ENCODE peak calls at places on chromosomes 4 and X, in five cellular contexts. One of them, this sample, is unnamed.
A peak's percentile ranks its signal among the peaks of the same experiment; 100 is the strongest.

GRCh38 chr4:40185830-40186664 is 10.8 kb upstream of the RHOH start:
- DNase-seq in neural progenitor cell: no peak
- DNase-seq in heart left ventricle: no peak
- DNase-seq in cardiac muscle cell: no peak
- DNase-seq in mammary epithelial cell: no peak
- DNase-seq in this sample: no peak

GRCh38 chr4:92303621-92304027 is at the start of gene GRID2:
- DNase-seq in neural progenitor cell: peak; percentile 75
- DNase-seq in heart left ventricle: peak; percentile 47
- DNase-seq in cardiac muscle cell: peak; percentile 62
- DNase-seq in mammary epithelial cell: peak; percentile 1
- DNase-seq in this sample: no peak

GRCh38 chr4:161419822-161420221 is 744.0 kb downstream of the FSTL5 start:
- DNase-seq in neural progenitor cell: peak; percentile 34
- DNase-seq in heart left ventricle: no peak
- DNase-seq in cardiac muscle cell: no peak
- DNase-seq in mammary epithelial cell: no peak
- DNase-seq in this sample: no peak

GRCh38 chr4:87051121-87051713 is 116.4 kb downstream of the AFF1 start:
- DNase-seq in neural progenitor cell: no peak
- DNase-seq in heart left ventricle: no peak
- DNase-seq in cardiac muscle cell: no peak
- DNase-seq in mammary epithelial cell: no peak
- DNase-seq in this sample: no peak

GRCh38 chrX:107738272-107738671 is 37.3 kb downstream of the TSC22D3 start:
- DNase-seq in neural progenitor cell: no peak
- DNase-seq in heart left ventricle: peak; percentile 66
- DNase-seq in cardiac muscle cell: no peak
- DNase-seq in mammary epithelial cell: no peak
- DNase-seq in this sample: no peak

GRCh38 chr4:10184051-10184450 is 67.5 kb upstream of the WDR1 start:
- DNase-seq in neural progenitor cell: no peak
- DNase-seq in heart left ventricle: no peak
- DNase-seq in cardiac muscle cell: no peak
- DNase-seq in mammary epithelial cell: no peak
- DNase-seq in this sample: no peak

GRCh38 chr4:47816748-47817147 is 21.1 kb downstream of the CORIN start:
- DNase-seq in neural progenitor cell: no peak
- DNase-seq in heart left ventricle: no peak
- DNase-seq in cardiac muscle cell: no peak
- DNase-seq in mammary epithelial cell: no peak
- DNase-seq in this sample: no peak

GRCh38 chrX:29434939-29435338 is 780.4 kb upstream of the MAGEB2 start:
- DNase-seq in neural progenitor cell: no peak
- DNase-seq in heart left ventricle: no peak
- DNase-seq in cardiac muscle cell: no peak
- DNase-seq in mammary epithelial cell: no peak
- DNase-seq in this sample: no peak

GRCh38 chrX:111467896-111468295 is 43.5 kb upstream of the SERTM2 start:
- DNase-seq in neural progenitor cell: no peak
- DNase-seq in heart left ventricle: peak; percentile 27
- DNase-seq in cardiac muscle cell: peak; percentile 52
- DNase-seq in mammary epithelial cell: no peak
- DNase-seq in this sample: no peak

GRCh38 chr4:67103001-67103737 is 442.1 kb downstream of the CENPC start:
- DNase-seq in neural progenitor cell: peak; percentile 5
- DNase-seq in heart left ventricle: no peak
- DNase-seq in cardiac muscle cell: no peak
- DNase-seq in mammary epithelial cell: no peak
- DNase-seq in this sample: no peak

GRCh38 chr4:17385403-17385802 is 126.5 kb downstream of the QDPR start:
- DNase-seq in neural progenitor cell: no peak
- DNase-seq in heart left ventricle: no peak
- DNase-seq in cardiac muscle cell: peak; percentile 1
- DNase-seq in mammary epithelial cell: peak; percentile 9
- DNase-seq in this sample: no peak

GRCh38 chr4:133776961-133777360 is 424.6 kb downstream of the PABPC4L start:
- DNase-seq in neural progenitor cell: no peak
- DNase-seq in heart left ventricle: no peak
- DNase-seq in cardiac muscle cell: no peak
- DNase-seq in mammary epithelial cell: no peak
- DNase-seq in this sample: no peak

GRCh38 chr4:128630881-128631280 is 178.6 kb upstream of the JADE1 start:
- DNase-seq in neural progenitor cell: no peak
- DNase-seq in heart left ventricle: no peak
- DNase-seq in cardiac muscle cell: no peak
- DNase-seq in mammary epithelial cell: no peak
- DNase-seq in this sample: no peak

GRCh38 chrX:17405225-17405969 is 30.4 kb downstream of the NHS start:
- DNase-seq in neural progenitor cell: no peak
- DNase-seq in heart left ventricle: no peak
- DNase-seq in cardiac muscle cell: no peak
- DNase-seq in mammary epithelial cell: peak; percentile 96
- DNase-seq in this sample: no peak

GRCh38 chr4:107665001-107665400 is 55.0 kb downstream of the PAPSS1 start:
- DNase-seq in neural progenitor cell: no peak
- DNase-seq in heart left ventricle: no peak
- DNase-seq in cardiac muscle cell: no peak
- DNase-seq in mammary epithelial cell: no peak
- DNase-seq in this sample: no peak

GRCh38 chr4:14915018-14915417 is 87.3 kb upstream of the CPEB2 start:
- DNase-seq in neural progenitor cell: no peak
- DNase-seq in heart left ventricle: no peak
- DNase-seq in cardiac muscle cell: no peak
- DNase-seq in mammary epithelial cell: no peak
- DNase-seq in this sample: no peak

GRCh38 chr4:19993222-19993621 is 258.5 kb upstream of the SLIT2 start:
- DNase-seq in neural progenitor cell: no peak
- DNase-seq in heart left ventricle: no peak
- DNase-seq in cardiac muscle cell: no peak
- DNase-seq in mammary epithelial cell: no peak
- DNase-seq in this sample: no peak

GRCh38 chrX:152893631-152894610 is 3.9 kb upstream of the ZNF185 start:
- DNase-seq in neural progenitor cell: no peak
- DNase-seq in heart left ventricle: no peak
- DNase-seq in cardiac muscle cell: no peak
- DNase-seq in mammary epithelial cell: no peak
- DNase-seq in this sample: no peak

GRCh38 chrX:3938587-3938986 is 225.1 kb upstream of the PRKX start:
- DNase-seq in neural progenitor cell: no peak
- DNase-seq in heart left ventricle: no peak
- DNase-seq in cardiac muscle cell: no peak
- DNase-seq in mammary epithelial cell: no peak
- DNase-seq in this sample: no peak
- H3K27ac ChIP-seq in neural progenitor cell: no peak overlapping the region
- H3K27ac ChIP-seq in heart left ventricle: no peak overlapping the region
- H3K27ac ChIP-seq in cardiac muscle cell: no peak overlapping the region
- H3K27ac ChIP-seq in mammary epithelial cell: no peak overlapping the region
- H3K27ac ChIP-seq in this sample: no peak overlapping the region

GRCh38 chr4:2482192-2482591 is 13.3 kb downstream of the RNF4 start:
- DNase-seq in neural progenitor cell: no peak
- DNase-seq in heart left ventricle: no peak
- DNase-seq in cardiac muscle cell: no peak
- DNase-seq in mammary epithelial cell: no peak
- DNase-seq in this sample: no peak
- H3K4me3 ChIP-seq in neural progenitor cell: no peak overlapping the region
- H3K4me3 ChIP-seq in heart left ventricle: no peak overlapping the region
- H3K4me3 ChIP-seq in cardiac muscle cell: no peak overlapping the region
- H3K4me3 ChIP-seq in mammary epithelial cell: no peak overlapping the region
- H3K4me3 ChIP-seq in this sample: no peak overlapping the region

DNA sequence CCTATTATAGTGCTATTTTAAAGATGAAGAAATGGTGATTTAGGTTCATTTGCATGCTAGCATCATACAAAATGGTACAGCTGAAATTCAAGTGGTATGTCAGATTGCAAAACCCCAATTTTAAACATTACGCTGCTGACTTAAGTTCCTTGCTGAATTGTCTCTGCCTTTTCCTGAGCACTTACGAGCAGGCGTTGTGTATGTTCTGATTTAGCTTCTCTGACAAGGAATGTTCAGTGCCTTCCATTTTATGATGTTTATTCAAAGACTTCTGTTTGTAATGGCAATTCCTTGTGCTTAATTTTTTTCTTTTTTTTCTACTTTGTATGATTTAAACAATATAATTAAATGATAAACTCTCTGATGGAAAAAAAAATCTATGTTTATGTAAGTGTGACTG is 148.1 kb downstream of the PCDH7 start:
- DNase-seq in neural progenitor cell: no peak
- DNase-seq in heart left ventricle: no peak
- DNase-seq in cardiac muscle cell: no peak
- DNase-seq in mammary epithelial cell: no peak
- DNase-seq in this sample: no peak
- H3K27ac ChIP-seq in neural progenitor cell: no peak overlapping the region
- H3K27ac ChIP-seq in heart left ventricle: no peak overlapping the region
- H3K27ac ChIP-seq in cardiac muscle cell: peak overlapping the region; percentile 85
- H3K27ac ChIP-seq in mammary epithelial cell: no peak overlapping the region
- H3K27ac ChIP-seq in this sample: no peak overlapping the region

DNA sequence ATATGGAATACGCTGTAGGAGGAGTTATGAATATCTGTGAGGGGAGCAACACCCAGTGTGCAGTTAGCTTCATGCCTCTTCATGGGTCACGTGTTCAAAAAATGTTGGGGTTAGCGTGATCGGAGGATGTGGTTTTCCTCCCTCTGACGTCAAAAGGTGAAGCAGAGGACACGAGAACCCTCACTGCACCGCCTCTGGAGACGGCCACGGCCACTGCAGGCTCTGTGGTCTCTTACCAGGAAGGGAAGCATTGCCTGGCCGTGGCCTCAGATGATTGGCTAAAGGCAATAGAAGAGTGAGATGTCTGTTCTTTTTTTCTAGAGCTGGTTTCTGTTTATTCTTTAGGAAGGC is 28.9 kb downstream of the HTT-AS start:
- DNase-seq in neural progenitor cell: no peak
- DNase-seq in heart left ventricle: peak; percentile 79
- DNase-seq in cardiac muscle cell: no peak
- DNase-seq in mammary epithelial cell: peak; percentile 28
- DNase-seq in this sample: no peak
- H3K4me3 ChIP-seq in neural progenitor cell: no peak overlapping the region
- H3K4me3 ChIP-seq in heart left ventricle: no peak overlapping the region
- H3K4me3 ChIP-seq in cardiac muscle cell: no peak overlapping the region
- H3K4me3 ChIP-seq in mammary epithelial cell: no peak overlapping the region
- H3K4me3 ChIP-seq in this sample: no peak overlapping the region

DNA sequence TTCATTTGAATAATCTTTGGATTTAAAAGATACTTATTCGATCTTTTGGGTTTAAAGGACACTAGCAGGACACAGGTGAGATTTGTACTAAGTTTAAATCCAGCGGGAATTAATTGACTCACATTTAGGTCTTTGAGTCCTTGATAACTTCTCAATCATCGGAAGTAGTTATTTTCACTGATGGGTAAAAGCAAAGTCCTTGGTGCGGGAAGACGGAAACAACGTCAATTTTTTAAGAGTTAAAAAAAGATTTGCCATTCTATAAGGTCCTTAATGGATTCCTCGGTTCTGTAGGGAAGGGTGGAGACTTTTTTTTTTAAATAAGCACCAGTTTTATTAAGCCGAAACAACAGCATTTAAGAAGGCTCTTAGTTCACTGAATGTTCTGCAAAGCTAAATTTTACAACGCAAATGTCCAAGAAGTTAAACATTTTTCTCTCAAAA is 2.9 kb downstream of the TMSB4X start:
- DNase-seq in neural progenitor cell: no peak
- DNase-seq in heart left ventricle: no peak
- DNase-seq in cardiac muscle cell: no peak
- DNase-seq in mammary epithelial cell: no peak
- DNase-seq in this sample: no peak
- H3K27ac ChIP-seq in neural progenitor cell: peak overlapping the region; percentile 28
- H3K27ac ChIP-seq in heart left ventricle: peak overlapping the region; percentile 61
- H3K27ac ChIP-seq in cardiac muscle cell: no peak overlapping the region
- H3K27ac ChIP-seq in mammary epithelial cell: no peak overlapping the region
- H3K27ac ChIP-seq in this sample: no peak overlapping the region

GRCh38 chrX:2829066-2829430 is 318 bp downstream of the GYG2 start:
- DNase-seq in neural progenitor cell: peak; percentile 86
- DNase-seq in heart left ventricle: no peak
- DNase-seq in cardiac muscle cell: peak; percentile 63
- DNase-seq in mammary epithelial cell: no peak
- DNase-seq in this sample: no peak
- H3K4me3 ChIP-seq in neural progenitor cell: peak overlapping the region; percentile 81
- H3K4me3 ChIP-seq in heart left ventricle: peak overlapping the region; percentile 18
- H3K4me3 ChIP-seq in cardiac muscle cell: peak overlapping the region; percentile 72
- H3K4me3 ChIP-seq in mammary epithelial cell: no peak overlapping the region
- H3K4me3 ChIP-seq in this sample: peak overlapping the region; percentile 79

DNA sequence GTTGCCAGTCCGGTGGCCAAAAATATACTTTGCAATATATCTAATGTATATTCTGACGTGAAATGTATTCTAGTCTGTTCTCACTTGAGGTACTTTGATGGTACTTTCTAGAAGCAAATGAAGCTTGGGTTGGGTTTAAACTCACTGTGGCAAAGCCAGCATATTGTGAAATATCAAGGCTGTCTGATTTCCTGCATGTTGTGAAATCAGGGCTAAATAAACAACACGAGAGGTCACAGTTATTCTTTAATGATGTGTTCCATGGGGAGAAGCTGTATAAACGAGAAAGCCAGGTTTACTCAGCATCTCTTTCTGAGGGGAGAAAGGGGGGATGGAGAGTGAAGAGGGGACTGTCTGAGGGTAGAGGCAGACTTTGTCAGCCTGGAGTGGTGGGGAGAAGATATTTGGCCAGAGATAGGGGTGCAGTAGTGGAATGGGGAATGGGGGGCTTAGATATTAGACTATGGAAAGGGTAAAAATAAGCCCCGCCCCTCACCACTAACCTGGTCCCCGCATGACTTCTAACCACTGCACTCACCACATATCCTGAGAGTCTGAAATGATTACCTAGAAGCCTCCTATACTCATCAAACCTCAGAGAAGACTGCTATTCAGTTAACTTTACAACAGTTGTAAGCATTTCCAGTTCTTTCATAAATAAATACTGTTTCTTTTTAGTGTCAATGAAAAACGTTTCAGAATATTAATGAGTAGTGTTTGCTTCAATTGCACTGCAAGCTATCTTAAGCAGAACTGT is 5.9 kb upstream of the SCARB2 start:
- DNase-seq in neural progenitor cell: no peak
- DNase-seq in heart left ventricle: no peak
- DNase-seq in cardiac muscle cell: no peak
- DNase-seq in mammary epithelial cell: peak; percentile 61
- DNase-seq in this sample: no peak
- H3K27ac ChIP-seq in neural progenitor cell: no peak overlapping the region
- H3K27ac ChIP-seq in heart left ventricle: no peak overlapping the region
- H3K27ac ChIP-seq in cardiac muscle cell: no peak overlapping the region
- H3K27ac ChIP-seq in mammary epithelial cell: no peak overlapping the region
- H3K27ac ChIP-seq in this sample: no peak overlapping the region

This sample was measured in iPS DF 6.9.